ENCODE peak calls at places on chromosomes 7 and 10, in seven cellular contexts. X, R, K, I, J, E and H are unnamed samples.

GRCh38 chr7:106039486-106040060 is 72.5 kb downstream of the SYPL1 start:
- DNase-seq in K (no peak), E (no peak), X (peak; percentile 92), I (no peak), R (no peak), J (no peak), H (no peak)

GRCh38 chr10:35711615-35712411 is 69.7 kb upstream of the FZD8 start:
- DNase-seq in R (no peak), X (no peak), J (no peak), I (no peak), K (no peak), E (no peak), H (no peak)

GRCh38 chr10:84826704-84827103 is 498.3 kb downstream of the CCSER2 start:
- DNase-seq in R (peak; percentile 53), X (no peak), K (no peak), J (no peak), E (no peak), I (no peak), H (no peak)

GRCh38 chr10:84333864-84334451 is 5.6 kb downstream of the CCSER2 start:
- DNase-seq in K (peak; percentile 36), R (no peak), I (no peak), E (no peak), X (peak; percentile 55), J (no peak), H (no peak)

GRCh38 chr7:108808556-108808955 is 238.9 kb downstream of the DNAJB9 start:
- DNase-seq in R (no peak), E (no peak), J (no peak), I (no peak), X (no peak), K (no peak), H (no peak)

GRCh38 chr10:71860243-71861029 is 9.4 kb upstream of the PSAP start:
- DNase-seq in E (peak; percentile 85), R (peak; percentile 70), K (peak; percentile 93), X (peak; percentile 100), I (peak; percentile 95), J (no peak), H (peak; percentile 56)

GRCh38 chr10:118694848-118695247 is 59.9 kb downstream of the CACUL1 start:
- DNase-seq in X (peak; percentile 86), E (no peak), I (no peak), R (no peak), K (no peak), J (no peak), H (no peak)

GRCh38 chr7:63042730-63043511 is 955.7 kb upstream of the ZNF722 start:
- DNase-seq in J (no peak), E (no peak), R (no peak), I (no peak), K (no peak), X (no peak), H (no peak)

GRCh38 chr7:29274156-29275017 is 79.8 kb downstream of the CHN2 start:
- DNase-seq in R (no peak), J (no peak), E (no peak), I (no peak), X (no peak), K (no peak), H (peak; percentile 36)

GRCh38 chr10:77005901-77006300 is 631.7 kb downstream of the KCNMA1 start:
- DNase-seq in K (no peak), I (no peak), R (no peak), E (no peak), J (no peak), X (no peak), H (no peak)

GRCh38 chr7:83731154-83731553 is 82.2 kb upstream of the SEMA3E start:
- DNase-seq in K (no peak), J (no peak), I (no peak), X (no peak), R (no peak), E (no peak), H (no peak)

GRCh38 chr10:130994191-130994590 is 317.3 kb downstream of the TCERG1L start:
- DNase-seq in X (no peak), K (no peak), E (no peak), I (no peak), J (no peak), R (no peak), H (no peak)

GRCh38 chr7:135189221-135189662 is 18.7 kb upstream of the CYREN start:
- DNase-seq in R (no peak), X (no peak), J (no peak), E (no peak), I (no peak), K (no peak), H (no peak)

GRCh38 chr10:117619200-117619599 is 76.7 kb downstream of the EMX2 start:
- DNase-seq in J (no peak), R (no peak), I (no peak), K (no peak), X (no peak), E (no peak), H (no peak)

GRCh38 chr10:132983250-132984007 is 41.1 kb upstream of the CFAP46 start:
- DNase-seq in E (no peak), R (no peak), K (no peak), X (no peak), J (no peak), I (no peak), H (no peak)

GRCh38 chr10:132984008-132984295 is 41.6 kb upstream of the CFAP46 start:
- DNase-seq in X (no peak), K (no peak), E (no peak), R (no peak), J (no peak), I (no peak), H (no peak)

GRCh38 chr10:132985546-132985900 is 43.2 kb upstream of the CFAP46 start:
- DNase-seq in X (no peak), I (no peak), E (no peak), R (no peak), J (no peak), K (no peak), H (no peak)

GRCh38 chr10:132986076-132986475 is 43.7 kb upstream of the CFAP46 start:
- DNase-seq in K (no peak), R (no peak), J (no peak), E (no peak), X (no peak), I (no peak), H (no peak)

GRCh38 chr10:132984801-132985545 is 42.6 kb upstream of the CFAP46 start:
- DNase-seq in K (no peak), X (no peak), E (no peak), J (no peak), R (no peak), I (no peak), H (no peak)
- TF ChIP-seq RFX5 in K (no peak), X (no peak), E (no peak), J (no peak), R (no peak), I (no peak), H (no peak)

DNA sequence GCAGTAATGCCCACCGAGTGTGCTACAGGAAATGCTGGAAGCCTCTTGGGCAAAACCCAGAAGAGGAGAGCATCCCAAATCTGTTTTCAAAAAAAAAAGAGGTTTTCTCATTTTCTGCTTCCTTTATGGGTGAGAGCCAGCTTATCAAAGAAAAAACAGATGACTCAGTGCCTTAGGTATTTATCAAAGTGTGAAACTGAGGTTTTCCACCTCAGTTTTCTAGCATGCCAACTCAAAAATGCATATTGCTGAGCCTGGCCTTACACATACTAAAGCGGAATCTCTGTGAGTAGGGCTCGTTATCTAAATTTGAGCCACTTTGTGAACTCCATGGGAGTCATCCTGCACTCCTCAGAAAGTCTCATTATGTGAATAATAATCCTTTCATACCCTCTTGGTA is 705.1 kb downstream of the SUGCT start:
- DNase-seq in E (no peak), I (no peak), R (no peak), J (no peak), K (no peak), X (peak; percentile 14), H (no peak)
- TF ChIP-seq RFX5 in E (no peak), I (no peak), R (no peak), J (no peak), K (no peak), X (no peak), H (no peak)

GRCh38 chr7:30630986-30631385 is 36.3 kb downstream of the GARS1 start:
- DNase-seq in R (no peak), X (no peak), I (no peak), J (no peak), E (no peak), K (no peak), H (no peak)

GRCh38 chr7:30625283-30625682 is 30.6 kb downstream of the GARS1 start:
- DNase-seq in X (no peak), E (no peak), R (no peak), K (no peak), I (no peak), J (no peak), H (no peak)

DNA sequence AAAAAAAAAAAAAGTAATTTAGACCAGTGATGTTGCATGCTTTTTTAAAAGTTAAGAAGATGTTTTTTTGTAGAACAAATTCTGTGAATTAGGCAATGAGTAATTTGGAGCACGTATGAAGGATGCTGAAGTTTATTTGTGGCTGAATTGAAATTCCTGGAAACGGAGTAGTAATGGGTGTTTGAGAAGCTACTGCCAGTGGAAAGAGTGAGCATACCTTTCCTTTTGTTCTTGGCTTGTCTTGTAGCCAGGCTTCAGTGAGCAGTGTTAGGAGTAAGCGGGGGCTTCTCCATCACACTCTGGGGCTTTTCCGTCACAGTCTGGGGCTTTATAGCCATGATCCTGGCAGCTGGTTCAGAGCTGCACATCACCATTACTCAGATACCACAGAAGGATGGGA is 32.3 kb downstream of the GARS1 start:
- DNase-seq in J (no peak), X (peak; percentile 6), I (no peak), K (no peak), R (no peak), E (no peak), H (no peak)
- TF ChIP-seq RFX5 in J (no peak), X (no peak), I (no peak), K (no peak), R (no peak), E (no peak), H (no peak)

DNA sequence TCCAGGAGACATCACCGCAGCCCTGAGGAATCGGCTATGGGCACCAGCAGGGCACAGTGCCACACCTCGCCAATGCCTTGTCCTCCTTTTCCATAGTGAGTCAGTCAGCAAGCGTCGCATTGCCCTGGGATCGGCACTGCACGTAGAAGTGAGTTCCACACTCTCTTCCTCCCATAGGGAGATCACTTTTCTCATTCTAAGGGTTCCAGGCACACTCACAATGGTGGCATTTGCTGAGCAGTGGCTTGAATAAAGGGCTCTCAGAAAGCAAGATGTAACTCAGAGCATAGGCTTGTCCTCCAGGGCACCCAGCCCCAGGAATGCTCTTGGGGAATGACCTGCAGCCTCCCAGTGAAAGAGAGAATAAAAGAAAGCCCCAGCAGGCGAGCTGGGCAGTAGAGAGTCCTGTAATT is 1.1 kb upstream of the VIM start:
- DNase-seq in E (no peak), R (no peak), X (no peak), K (no peak), I (no peak), J (no peak), H (no peak)
- TF ChIP-seq RFX5 in E (no peak), R (no peak), X (no peak), K (no peak), I (no peak), J (no peak), H (no peak)

DNA sequence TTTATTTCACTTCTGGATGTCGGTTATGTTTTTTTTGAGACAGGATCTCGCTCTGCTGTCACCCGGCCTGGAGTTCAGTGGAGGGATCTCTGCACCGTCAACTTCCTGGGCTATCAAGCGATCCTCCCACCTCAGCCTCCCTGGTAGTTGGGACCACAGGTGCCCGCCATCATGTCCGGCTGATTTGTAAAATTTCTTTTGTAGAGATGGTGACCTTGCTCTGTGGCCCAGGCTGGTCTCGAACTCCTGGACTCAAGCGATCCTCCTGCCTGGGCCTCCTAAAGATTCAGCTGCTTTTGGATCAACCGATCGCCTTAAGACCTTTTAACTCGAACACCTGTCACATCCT is 606 bp upstream of the RABGEF1 start:
- DNase-seq in K (no peak), E (no peak), I (no peak), X (no peak), R (no peak), J (no peak), H (no peak)
- TF ChIP-seq RFX5 in K (no peak), E (no peak), I (no peak), X (no peak), R (no peak), J (no peak), H (no peak)